ENCODE peak calls at places on chromosomes 12 and 14, in eight cellular contexts. One of them, this sample, is unnamed. For H3K4me1, the result is how much of the 10 kb centered on the place peaks cover.

GRCh38 chr12:6534914-6535696 is 788 bp downstream of the GAPDH start:
- DNase-seq in cardiac muscle cell: peak
- DNase-seq in body of pancreas: peak
- DNase-seq in heart left ventricle: peak
- DNase-seq in H1: no peak
- DNase-seq in tibial artery: peak
- DNase-seq in GM23338: peak
- DNase-seq in GM23248: peak
- DNase-seq in this sample: peak

GRCh38 chr12:4027412-4027811 is 154.2 kb upstream of the PARP11 start:
- DNase-seq in cardiac muscle cell: no peak
- DNase-seq in body of pancreas: no peak
- DNase-seq in heart left ventricle: no peak
- DNase-seq in GM23248: no peak
- DNase-seq in tibial artery: no peak
- DNase-seq in GM23338: no peak
- DNase-seq in H1: no peak
- DNase-seq in this sample: no peak

GRCh38 chr14:81402123-81402495 is 2.0 kb upstream of the STON2 start:
- DNase-seq in tibial artery: no peak
- DNase-seq in cardiac muscle cell: no peak
- DNase-seq in heart left ventricle: no peak
- DNase-seq in GM23248: peak
- DNase-seq in GM23338: no peak
- DNase-seq in body of pancreas: no peak
- DNase-seq in H1: no peak
- DNase-seq in this sample: no peak

GRCh38 chr12:19435831-19436497 is 3.3 kb upstream of the AEBP2 start:
- DNase-seq in tibial artery: no peak
- DNase-seq in body of pancreas: no peak
- DNase-seq in GM23338: no peak
- DNase-seq in cardiac muscle cell: no peak
- DNase-seq in GM23248: no peak
- DNase-seq in heart left ventricle: no peak
- DNase-seq in H1: no peak
- DNase-seq in this sample: no peak

GRCh38 chr14:50051106-50051505 is 65.3 kb downstream of the VCPKMT start:
- DNase-seq in GM23248: no peak
- DNase-seq in cardiac muscle cell: no peak
- DNase-seq in tibial artery: no peak
- DNase-seq in H1: no peak
- DNase-seq in heart left ventricle: no peak
- DNase-seq in GM23338: no peak
- DNase-seq in body of pancreas: no peak
- DNase-seq in this sample: no peak

GRCh38 chr12:132402831-132403416 is 73.5 kb upstream of the GALNT9 start:
- DNase-seq in GM23338: no peak
- DNase-seq in tibial artery: no peak
- DNase-seq in body of pancreas: no peak
- DNase-seq in GM23248: no peak
- DNase-seq in heart left ventricle: no peak
- DNase-seq in H1: no peak
- DNase-seq in cardiac muscle cell: no peak
- DNase-seq in this sample: no peak

GRCh38 chr12:10632226-10632625 is 18.8 kb upstream of the MAGOHB start:
- DNase-seq in H1: no peak
- DNase-seq in GM23338: no peak
- DNase-seq in heart left ventricle: no peak
- DNase-seq in tibial artery: no peak
- DNase-seq in cardiac muscle cell: no peak
- DNase-seq in GM23248: peak
- DNase-seq in body of pancreas: no peak
- DNase-seq in this sample: no peak

GRCh38 chr12:117499759-117500485 is 138.5 kb upstream of the NOS1 start:
- DNase-seq in GM23338: peak
- DNase-seq in body of pancreas: no peak
- DNase-seq in GM23248: no peak
- DNase-seq in cardiac muscle cell: no peak
- DNase-seq in tibial artery: no peak
- DNase-seq in heart left ventricle: no peak
- DNase-seq in H1: no peak
- DNase-seq in this sample: no peak

GRCh38 chr12:10392394-10392930 is 2.6 kb upstream of the KLRK1 start:
- DNase-seq in GM23338: no peak
- DNase-seq in heart left ventricle: peak
- DNase-seq in tibial artery: peak
- DNase-seq in H1: no peak
- DNase-seq in body of pancreas: peak
- DNase-seq in GM23248: peak
- DNase-seq in cardiac muscle cell: no peak
- DNase-seq in this sample: peak

GRCh38 chr12:34396006-34396860 is 373.9 kb downstream of the ALG10 start:
- DNase-seq in GM23338: no peak
- DNase-seq in GM23248: no peak
- DNase-seq in body of pancreas: peak
- DNase-seq in cardiac muscle cell: no peak
- DNase-seq in tibial artery: peak
- DNase-seq in heart left ventricle: peak
- DNase-seq in H1: no peak
- DNase-seq in this sample: peak

GRCh38 chr14:29805415-29806123 is 122.1 kb downstream of the PRKD1 start:
- DNase-seq in heart left ventricle: peak
- DNase-seq in tibial artery: peak
- DNase-seq in GM23338: no peak
- DNase-seq in GM23248: peak
- DNase-seq in H1: no peak
- DNase-seq in body of pancreas: peak
- DNase-seq in cardiac muscle cell: no peak
- DNase-seq in this sample: peak

GRCh38 chr12:18422849-18423248 is 161.5 kb downstream of the PIK3C2G start:
- DNase-seq in cardiac muscle cell: no peak
- DNase-seq in H1: no peak
- DNase-seq in tibial artery: no peak
- DNase-seq in body of pancreas: no peak
- DNase-seq in heart left ventricle: no peak
- DNase-seq in GM23338: no peak
- DNase-seq in GM23248: peak
- DNase-seq in this sample: no peak

GRCh38 chr14:39576726-39577125 is 144.5 kb upstream of the FBXO33 start:
- DNase-seq in tibial artery: no peak
- DNase-seq in H1: no peak
- DNase-seq in GM23248: peak
- DNase-seq in heart left ventricle: no peak
- DNase-seq in GM23338: no peak
- DNase-seq in cardiac muscle cell: no peak
- DNase-seq in body of pancreas: no peak
- DNase-seq in this sample: no peak

GRCh38 chr12:132513070-132513398 is 23.1 kb downstream of the FBRSL1 start:
- DNase-seq in GM23248: no peak
- DNase-seq in GM23338: no peak
- DNase-seq in heart left ventricle: no peak
- DNase-seq in cardiac muscle cell: no peak
- DNase-seq in H1: no peak
- DNase-seq in tibial artery: no peak
- DNase-seq in body of pancreas: no peak
- DNase-seq in this sample: no peak

GRCh38 chr12:111046896-111047295 is 126.5 kb upstream of the MYL2 start:
- DNase-seq in body of pancreas: no peak
- DNase-seq in cardiac muscle cell: no peak
- DNase-seq in GM23338: peak
- DNase-seq in tibial artery: no peak
- DNase-seq in H1: no peak
- DNase-seq in heart left ventricle: no peak
- DNase-seq in GM23248: no peak
- DNase-seq in this sample: no peak

GRCh38 chr14:73462815-73463214 is 4.5 kb upstream of the NUMB start:
- DNase-seq in body of pancreas: no peak
- DNase-seq in cardiac muscle cell: no peak
- DNase-seq in heart left ventricle: no peak
- DNase-seq in H1: no peak
- DNase-seq in GM23248: peak
- DNase-seq in tibial artery: no peak
- DNase-seq in GM23338: no peak
- DNase-seq in this sample: no peak

GRCh38 chr12:102010265-102010994 is 51.4 kb downstream of the WASHC3 start:
- DNase-seq in body of pancreas: no peak
- DNase-seq in heart left ventricle: no peak
- DNase-seq in H1: no peak
- DNase-seq in tibial artery: no peak
- DNase-seq in GM23248: no peak
- DNase-seq in GM23338: no peak
- DNase-seq in cardiac muscle cell: no peak
- DNase-seq in this sample: no peak
- H3K4me3 ChIP-seq in body of pancreas: no peak
- H3K4me3 ChIP-seq in heart left ventricle: no peak
- H3K4me3 ChIP-seq in H1: no peak
- H3K4me3 ChIP-seq in tibial artery: no peak
- H3K4me3 ChIP-seq in GM23248: no peak
- H3K4me3 ChIP-seq in GM23338: no peak
- H3K4me3 ChIP-seq in cardiac muscle cell: no peak
- H3K4me3 ChIP-seq in this sample: no peak

GRCh38 chr12:54300732-54301427 is at the start of gene NFE2:
- DNase-seq in tibial artery: peak
- DNase-seq in H1: peak
- DNase-seq in body of pancreas: peak
- DNase-seq in GM23338: peak
- DNase-seq in GM23248: peak
- DNase-seq in cardiac muscle cell: peak
- DNase-seq in heart left ventricle: peak
- DNase-seq in this sample: peak

GRCh38 chr12:54299515-54300266 is 1.1 kb downstream of the NFE2 start:
- DNase-seq in cardiac muscle cell: no peak
- DNase-seq in GM23248: peak
- DNase-seq in heart left ventricle: no peak
- DNase-seq in GM23338: no peak
- DNase-seq in H1: no peak
- DNase-seq in tibial artery: no peak
- DNase-seq in body of pancreas: no peak
- DNase-seq in this sample: no peak

GRCh38 chr12:54300267-54300731 is 516 bp downstream of the NFE2 start:
- DNase-seq in GM23248: no peak
- DNase-seq in body of pancreas: no peak
- DNase-seq in cardiac muscle cell: no peak
- DNase-seq in GM23338: no peak
- DNase-seq in heart left ventricle: no peak
- DNase-seq in H1: no peak
- DNase-seq in tibial artery: no peak
- DNase-seq in this sample: no peak

GRCh38 chr12:54298904-54299303 is 1.9 kb downstream of the NFE2 start:
- DNase-seq in body of pancreas: no peak
- DNase-seq in cardiac muscle cell: no peak
- DNase-seq in H1: no peak
- DNase-seq in GM23248: no peak
- DNase-seq in tibial artery: no peak
- DNase-seq in GM23338: no peak
- DNase-seq in heart left ventricle: no peak
- DNase-seq in this sample: no peak

DNA sequence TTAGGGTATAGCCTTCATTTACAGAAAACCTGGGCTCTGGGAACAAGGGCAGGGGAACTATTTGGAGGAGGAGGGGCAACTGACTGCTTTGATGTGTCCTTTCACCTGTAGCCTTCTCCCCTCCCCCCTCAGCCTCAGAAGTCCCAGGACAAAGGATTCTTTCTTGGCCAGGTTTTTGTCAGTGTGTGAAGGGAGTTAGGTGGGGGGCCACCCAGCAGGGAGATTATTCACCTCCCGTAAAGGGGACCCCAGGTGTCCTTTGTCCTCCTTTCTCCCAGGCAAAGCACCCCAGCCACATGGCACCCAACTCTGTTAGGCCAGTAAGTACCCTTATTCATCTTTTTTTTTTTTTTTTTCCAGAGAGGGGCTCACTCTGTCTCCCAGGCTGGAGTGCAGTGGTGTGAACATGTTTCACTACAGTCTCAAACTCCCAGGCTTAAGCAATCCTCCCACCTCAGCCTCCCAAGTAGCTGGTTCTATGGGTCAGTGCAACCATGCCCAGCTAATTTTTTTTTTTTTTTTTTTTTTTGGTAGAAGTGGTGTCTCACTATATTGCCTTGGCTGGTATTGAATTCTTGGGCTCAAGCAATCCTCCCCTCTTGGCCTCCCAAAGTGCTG is 722 bp upstream of the NFE2 start:
- DNase-seq in cardiac muscle cell: no peak
- DNase-seq in H1: no peak
- DNase-seq in GM23338: peak
- DNase-seq in tibial artery: no peak
- DNase-seq in body of pancreas: no peak
- DNase-seq in GM23248: no peak
- DNase-seq in heart left ventricle: no peak
- DNase-seq in this sample: no peak
- H3K27ac ChIP-seq in cardiac muscle cell: peak
- H3K27ac ChIP-seq in H1: peak
- H3K27ac ChIP-seq in GM23338: peak
- H3K27ac ChIP-seq in tibial artery: no peak
- H3K27ac ChIP-seq in body of pancreas: no peak
- H3K27ac ChIP-seq in GM23248: no peak
- H3K27ac ChIP-seq in heart left ventricle: no peak
- H3K27ac ChIP-seq in this sample: no peak

GRCh38 chr14:28678887-28679286 is 87.7 kb upstream of the FOXG1 start:
- DNase-seq in body of pancreas: no peak
- DNase-seq in cardiac muscle cell: no peak
- DNase-seq in GM23248: no peak
- DNase-seq in H1: no peak
- DNase-seq in tibial artery: no peak
- DNase-seq in GM23338: no peak
- DNase-seq in heart left ventricle: no peak
- DNase-seq in this sample: no peak

GRCh38 chr14:28677381-28677780 is 89.2 kb upstream of the FOXG1 start:
- DNase-seq in heart left ventricle: no peak
- DNase-seq in GM23248: no peak
- DNase-seq in H1: no peak
- DNase-seq in body of pancreas: no peak
- DNase-seq in tibial artery: no peak
- DNase-seq in cardiac muscle cell: no peak
- DNase-seq in GM23338: peak
- DNase-seq in this sample: no peak

GRCh38 chr14:28673056-28673455 is 93.5 kb upstream of the FOXG1 start:
- DNase-seq in body of pancreas: no peak
- DNase-seq in heart left ventricle: no peak
- DNase-seq in GM23248: no peak
- DNase-seq in tibial artery: no peak
- DNase-seq in GM23338: no peak
- DNase-seq in H1: no peak
- DNase-seq in cardiac muscle cell: no peak
- DNase-seq in this sample: no peak

GRCh38 chr14:28671425-28671824 is 95.2 kb upstream of the FOXG1 start:
- DNase-seq in GM23248: no peak
- DNase-seq in tibial artery: no peak
- DNase-seq in H1: no peak
- DNase-seq in heart left ventricle: no peak
- DNase-seq in body of pancreas: no peak
- DNase-seq in cardiac muscle cell: no peak
- DNase-seq in GM23338: no peak
- DNase-seq in this sample: no peak

GRCh38 chr14:28676481-28676880 is 90.1 kb upstream of the FOXG1 start:
- DNase-seq in heart left ventricle: no peak
- DNase-seq in cardiac muscle cell: no peak
- DNase-seq in GM23248: peak
- DNase-seq in body of pancreas: no peak
- DNase-seq in GM23338: no peak
- DNase-seq in H1: no peak
- DNase-seq in tibial artery: no peak
- DNase-seq in this sample: no peak
- H3K4me1 ChIP-seq in heart left ventricle: under half
- H3K4me1 ChIP-seq in cardiac muscle cell: under half
- H3K4me1 ChIP-seq in GM23248: under half
- H3K4me1 ChIP-seq in body of pancreas: under half
- H3K4me1 ChIP-seq in GM23338: under half
- H3K4me1 ChIP-seq in H1: under half
- H3K4me1 ChIP-seq in tibial artery: under half
- H3K4me1 ChIP-seq in this sample: under half

GRCh38 chr14:69610020-69610858 is 1.2 kb upstream of the SUSD6 start:
- DNase-seq in heart left ventricle: no peak
- DNase-seq in cardiac muscle cell: no peak
- DNase-seq in tibial artery: no peak
- DNase-seq in GM23248: peak
- DNase-seq in H1: no peak
- DNase-seq in GM23338: no peak
- DNase-seq in body of pancreas: no peak
- DNase-seq in this sample: no peak
- H3K4me3 ChIP-seq in heart left ventricle: peak
- H3K4me3 ChIP-seq in cardiac muscle cell: peak
- H3K4me3 ChIP-seq in tibial artery: peak
- H3K4me3 ChIP-seq in GM23248: peak
- H3K4me3 ChIP-seq in H1: peak
- H3K4me3 ChIP-seq in GM23338: peak
- H3K4me3 ChIP-seq in body of pancreas: no peak
- H3K4me3 ChIP-seq in this sample: no peak